ENCODE peak calls at places on chromosome 1, in four cellular contexts. One of them, this sample, is unnamed.

GRCh38 chr1:11790101-11790879 is 15.5 kb downstream of the MTHFR start:
- DNase-seq in H1: no peak
- DNase-seq in astrocyte: no peak
- DNase-seq in adrenal gland: no peak
- DNase-seq in this sample: no peak

GRCh38 chr1:201750934-201751333 is 78.0 kb upstream of the IPO9 start:
- DNase-seq in H1: no peak
- DNase-seq in astrocyte: peak; percentile 85
- DNase-seq in adrenal gland: no peak
- DNase-seq in this sample: peak; percentile 80

GRCh38 chr1:24283326-24284155 is 35.6 kb upstream of the GRHL3 start:
- DNase-seq in H1: no peak
- DNase-seq in astrocyte: peak; percentile 83
- DNase-seq in adrenal gland: peak; percentile 56
- DNase-seq in this sample: peak; percentile 70

GRCh38 chr1:64041366-64042131 is 161.9 kb upstream of the UBE2U start:
- DNase-seq in H1: no peak
- DNase-seq in astrocyte: no peak
- DNase-seq in adrenal gland: no peak
- DNase-seq in this sample: no peak

GRCh38 chr1:31797216-31797615 is 18.6 kb downstream of the SPOCD1 start:
- DNase-seq in H1: no peak
- DNase-seq in astrocyte: no peak
- DNase-seq in adrenal gland: peak; percentile 5
- DNase-seq in this sample: no peak

GRCh38 chr1:55480396-55480795 is 265.2 kb upstream of the USP24 start:
- DNase-seq in H1: no peak
- DNase-seq in astrocyte: no peak
- DNase-seq in adrenal gland: no peak
- DNase-seq in this sample: no peak

GRCh38 chr1:90761781-90762589 is 44.9 kb upstream of the BARHL2 start:
- DNase-seq in H1: peak; percentile 49
- DNase-seq in astrocyte: no peak
- DNase-seq in adrenal gland: no peak
- DNase-seq in this sample: no peak

GRCh38 chr1:33050221-33051076 is 13.8 kb upstream of the AK2 start:
- DNase-seq in H1: no peak
- DNase-seq in astrocyte: peak; percentile 87
- DNase-seq in adrenal gland: peak; percentile 27
- DNase-seq in this sample: peak; percentile 93

GRCh38 chr1:43034778-43035177 is 76.1 kb upstream of the SLC2A1 start:
- DNase-seq in H1: no peak
- DNase-seq in astrocyte: no peak
- DNase-seq in adrenal gland: no peak
- DNase-seq in this sample: no peak

GRCh38 chr1:153202006-153202405 is 1.2 kb upstream of the LELP1 start:
- DNase-seq in H1: no peak
- DNase-seq in astrocyte: no peak
- DNase-seq in adrenal gland: peak; percentile 31
- DNase-seq in this sample: no peak

DNA sequence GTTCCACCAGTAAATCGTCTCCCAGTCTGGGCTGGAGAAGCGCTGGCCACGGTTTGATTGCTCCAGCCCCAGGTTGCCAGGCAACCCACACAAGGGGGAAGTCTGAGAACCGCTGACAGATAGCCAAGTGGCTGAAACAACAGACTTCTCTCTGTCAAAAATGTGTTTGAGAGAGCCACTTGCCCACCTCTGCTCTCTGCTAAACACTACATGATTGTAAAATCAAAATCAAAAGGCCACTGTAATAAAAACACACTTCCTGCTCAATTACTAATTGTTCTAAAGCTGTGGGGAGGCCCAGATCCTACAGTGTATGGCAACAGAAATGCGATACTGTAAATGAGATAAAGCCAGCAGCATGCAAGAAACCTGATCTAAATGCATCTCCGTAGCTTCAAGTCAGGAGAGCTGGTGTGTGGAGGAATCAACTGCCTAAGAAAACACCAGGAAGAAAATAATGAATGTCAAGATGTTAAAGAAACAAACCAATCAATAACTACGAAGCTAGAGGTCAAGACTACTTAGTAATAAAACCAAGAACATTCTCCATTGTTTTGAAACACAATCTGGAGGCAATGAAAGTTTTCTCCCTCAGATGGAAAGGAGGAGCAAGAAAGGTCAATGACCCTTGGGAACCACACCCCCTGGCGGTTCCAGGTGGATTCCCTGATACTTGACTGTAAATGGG is 121.2 kb downstream of the SLC45A1 start:
- DNase-seq in H1: peak; percentile 71
- DNase-seq in astrocyte: peak; percentile 81
- DNase-seq in adrenal gland: peak; percentile 79
- DNase-seq in this sample: peak; percentile 90
- TF ChIP-seq CTCF in H1: peak; percentile 63
- TF ChIP-seq CTCF in astrocyte: no peak
- TF ChIP-seq CTCF in adrenal gland: no peak
- TF ChIP-seq CTCF in this sample: peak; percentile 43

GRCh38 chr1:165772739-165773138 is 4.1 kb upstream of the TMCO1 start:
- DNase-seq in H1: no peak
- DNase-seq in astrocyte: no peak
- DNase-seq in adrenal gland: no peak
- DNase-seq in this sample: no peak

GRCh38 chr1:165768513-165769394 is at the start of gene TMCO1:
- DNase-seq in H1: peak; percentile 83
- DNase-seq in astrocyte: peak; percentile 97
- DNase-seq in adrenal gland: peak; percentile 98
- DNase-seq in this sample: peak; percentile 98

DNA sequence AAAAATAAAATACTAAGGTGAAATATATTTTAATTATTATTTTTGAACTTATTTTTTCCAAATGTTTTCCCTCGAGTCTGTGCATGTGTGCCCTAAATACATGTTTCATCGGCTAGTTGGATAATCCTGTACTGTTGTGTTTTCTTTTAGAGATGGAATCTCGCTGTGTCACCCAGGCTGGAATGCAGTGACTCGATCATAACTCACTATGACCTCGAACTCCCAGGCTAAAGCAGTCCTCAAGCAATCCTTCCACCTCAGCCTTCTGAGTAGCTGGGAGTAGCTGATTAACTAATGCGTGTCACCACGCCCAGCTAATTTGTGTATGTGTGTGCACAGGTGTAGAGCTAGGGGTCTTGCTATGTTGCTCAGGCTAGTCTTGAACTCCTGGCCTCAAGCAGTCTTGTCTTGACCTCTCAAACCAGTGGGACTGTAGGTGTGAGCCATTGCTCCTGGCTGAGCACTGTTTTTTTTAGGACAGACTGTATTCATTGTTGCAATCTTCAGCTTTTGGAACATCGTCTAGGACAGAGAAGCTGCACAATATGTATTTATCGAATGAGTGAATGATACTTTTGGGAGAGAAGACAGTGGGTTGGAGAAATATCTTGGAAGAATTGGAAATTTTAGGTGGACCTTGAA is 4.8 kb upstream of the TMCO1 start:
- DNase-seq in H1: no peak
- DNase-seq in astrocyte: peak; percentile 70
- DNase-seq in adrenal gland: peak; percentile 56
- DNase-seq in this sample: peak; percentile 90
- H3K27ac ChIP-seq in H1: no peak overlapping the region
- H3K27ac ChIP-seq in astrocyte: peak overlapping the region; percentile 84
- H3K27ac ChIP-seq in adrenal gland: no peak overlapping the region
- H3K27ac ChIP-seq in this sample: peak overlapping the region; percentile 81

GRCh38 chr1:243251544-243251943 is 3.5 kb downstream of the CEP170 start:
- DNase-seq in H1: no peak
- DNase-seq in astrocyte: no peak
- DNase-seq in adrenal gland: no peak
- DNase-seq in this sample: no peak
- H3K4me3 ChIP-seq in H1: no peak overlapping the region
- H3K4me3 ChIP-seq in astrocyte: peak overlapping the region; percentile 97
- H3K4me3 ChIP-seq in adrenal gland: no peak overlapping the region
- H3K4me3 ChIP-seq in this sample: peak overlapping the region; percentile 90

GRCh38 chr1:19747741-19748140 is 52.0 kb downstream of the TMCO4 start:
- DNase-seq in H1: no peak
- DNase-seq in astrocyte: no peak
- DNase-seq in adrenal gland: no peak
- DNase-seq in this sample: no peak

GRCh38 chr1:19750882-19751276 is 48.8 kb downstream of the TMCO4 start:
- DNase-seq in H1: no peak
- DNase-seq in astrocyte: no peak
- DNase-seq in adrenal gland: no peak
- DNase-seq in this sample: no peak

GRCh38 chr1:19752083-19752696 is 47.5 kb downstream of the TMCO4 start:
- DNase-seq in H1: no peak
- DNase-seq in astrocyte: no peak
- DNase-seq in adrenal gland: no peak
- DNase-seq in this sample: no peak

GRCh38 chr1:19750101-19750881 is 49.4 kb downstream of the TMCO4 start:
- DNase-seq in H1: no peak
- DNase-seq in astrocyte: no peak
- DNase-seq in adrenal gland: peak; percentile 48
- DNase-seq in this sample: no peak

DNA sequence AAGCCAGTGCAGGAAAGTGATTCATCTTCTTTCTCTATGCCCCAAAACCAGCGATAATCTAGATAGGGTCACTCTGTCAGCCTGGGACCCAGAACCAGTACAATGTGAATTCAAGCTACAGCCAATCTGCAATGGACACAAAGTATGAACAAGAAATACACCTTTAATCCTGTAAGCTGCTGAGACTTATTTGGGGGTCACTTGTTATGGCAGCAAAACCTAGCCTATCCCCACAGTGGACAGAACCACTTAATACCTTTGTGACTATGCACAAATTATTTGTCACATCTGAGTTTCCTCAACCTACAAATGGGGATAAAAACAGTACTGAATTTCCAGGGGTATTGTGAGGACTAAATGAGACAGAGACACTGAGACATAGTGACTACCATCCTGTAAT is 50.0 kb downstream of the TMCO4 start:
- DNase-seq in H1: no peak
- DNase-seq in astrocyte: no peak
- DNase-seq in adrenal gland: no peak
- DNase-seq in this sample: no peak
- TF ChIP-seq CTCF in H1: no peak
- TF ChIP-seq CTCF in astrocyte: no peak
- TF ChIP-seq CTCF in adrenal gland: no peak
- TF ChIP-seq CTCF in this sample: no peak

GRCh38 chr1:239383714-239384113 is 2.7 kb upstream of the CHRM3 start:
- DNase-seq in H1: no peak
- DNase-seq in astrocyte: no peak
- DNase-seq in adrenal gland: no peak
- DNase-seq in this sample: no peak

GRCh38 chr1:239386453-239387303 is at the start of gene CHRM3:
- DNase-seq in H1: peak; percentile 80
- DNase-seq in astrocyte: peak; percentile 64
- DNase-seq in adrenal gland: peak; percentile 19
- DNase-seq in this sample: no peak

GRCh38 chr1:239389703-239390102 is 3.3 kb downstream of the CHRM3 start:
- DNase-seq in H1: no peak
- DNase-seq in astrocyte: no peak
- DNase-seq in adrenal gland: no peak
- DNase-seq in this sample: no peak

GRCh38 chr1:239387304-239388231 is 1.2 kb downstream of the CHRM3 start:
- DNase-seq in H1: peak; percentile 67
- DNase-seq in astrocyte: no peak
- DNase-seq in adrenal gland: no peak
- DNase-seq in this sample: no peak

GRCh38 chr1:239388578-239388977 is 2.2 kb downstream of the CHRM3 start:
- DNase-seq in H1: no peak
- DNase-seq in astrocyte: no peak
- DNase-seq in adrenal gland: no peak
- DNase-seq in this sample: no peak
- H3K27ac ChIP-seq in H1: no peak overlapping the region
- H3K27ac ChIP-seq in astrocyte: no peak overlapping the region
- H3K27ac ChIP-seq in adrenal gland: no peak overlapping the region
- H3K27ac ChIP-seq in this sample: no peak overlapping the region

DNA sequence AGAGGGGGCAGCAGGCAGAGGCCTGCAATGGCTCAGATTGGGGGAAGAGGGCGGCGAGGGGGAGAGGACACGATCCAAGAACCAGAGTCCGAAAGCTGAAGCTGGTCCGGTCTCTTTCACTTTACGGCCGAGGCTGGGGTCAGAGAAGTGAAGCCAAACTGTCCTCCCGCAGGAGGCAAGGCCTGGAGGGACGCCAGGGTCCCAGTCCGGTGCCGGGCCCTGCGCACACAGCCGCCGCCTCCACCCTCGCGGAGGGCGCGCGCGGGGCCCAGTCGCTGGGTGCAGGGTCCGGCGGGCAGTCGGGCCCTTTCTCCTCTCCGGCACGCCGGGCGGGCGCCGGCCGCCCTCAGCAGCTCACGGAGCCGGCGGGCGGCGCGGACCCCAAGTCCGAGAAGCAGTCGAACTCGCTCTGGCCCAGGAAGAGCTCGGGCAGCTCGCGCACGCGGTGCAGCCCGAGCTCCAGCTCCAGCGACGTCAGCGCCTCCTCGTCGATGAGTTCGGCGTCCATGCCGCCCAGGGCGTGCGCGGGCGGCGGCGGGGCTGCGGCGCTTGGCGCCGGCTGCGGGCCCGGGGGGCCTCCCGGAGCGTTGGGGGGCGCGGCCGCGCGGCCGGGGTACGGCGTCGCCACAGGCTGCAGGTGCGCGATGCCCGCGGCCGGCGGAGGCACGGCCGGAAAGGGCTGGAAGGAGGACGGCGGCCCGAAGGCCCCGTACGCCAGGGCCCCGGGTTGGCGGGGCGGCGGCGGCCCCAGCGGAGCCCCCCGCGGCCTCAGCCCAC is 748 bp downstream of the CITED4 start:
- DNase-seq in H1: peak; percentile 74
- DNase-seq in astrocyte: no peak
- DNase-seq in adrenal gland: peak; percentile 50
- DNase-seq in this sample: no peak
- H3K4me3 ChIP-seq in H1: peak overlapping the region; percentile 39
- H3K4me3 ChIP-seq in astrocyte: peak overlapping the region; percentile 65
- H3K4me3 ChIP-seq in adrenal gland: no peak overlapping the region
- H3K4me3 ChIP-seq in this sample: peak overlapping the region; percentile 64